ENCODE peak calls at places on chromosomes 4 and X, in four cellular contexts. One of them, this sample, is unnamed.

GRCh38 chr4:54498661-54499111 is 159.1 kb upstream of the KIT start:
- DNase-seq in H1: no peak
- DNase-seq in sigmoid colon: no peak
- DNase-seq in transverse colon: no peak
- DNase-seq in this sample: no peak

GRCh38 chrX:17459596-17459995 is 84.6 kb downstream of the NHS start:
- DNase-seq in H1: no peak
- DNase-seq in sigmoid colon: no peak
- DNase-seq in transverse colon: no peak
- DNase-seq in this sample: no peak

GRCh38 chr4:88514557-88515511 is 8.7 kb downstream of the PYURF start:
- DNase-seq in H1: no peak
- DNase-seq in transverse colon: no peak
- DNase-seq in sigmoid colon: no peak
- DNase-seq in this sample: no peak

GRCh38 chr4:3375688-3376087 is 66.1 kb upstream of the HGFAC start:
- DNase-seq in transverse colon: no peak
- DNase-seq in H1: no peak
- DNase-seq in sigmoid colon: peak; percentile 58
- DNase-seq in this sample: peak; percentile 42

GRCh38 chr4:3261411-3262207 is 12.7 kb downstream of the MSANTD1 start:
- DNase-seq in transverse colon: peak; percentile 6
- DNase-seq in sigmoid colon: no peak
- DNase-seq in H1: peak; percentile 37
- DNase-seq in this sample: peak; percentile 13

GRCh38 chrX:46574941-46575381 is 1.4 kb downstream of the CHST7 start:
- DNase-seq in transverse colon: no peak
- DNase-seq in H1: no peak
- DNase-seq in sigmoid colon: no peak
- DNase-seq in this sample: peak; percentile 89

GRCh38 chr4:65302145-65302544 is 368.1 kb downstream of the EPHA5 start:
- DNase-seq in transverse colon: no peak
- DNase-seq in sigmoid colon: no peak
- DNase-seq in H1: no peak
- DNase-seq in this sample: no peak

GRCh38 chrX:16125520-16126149 is 2.3 kb downstream of the GRPR start:
- DNase-seq in sigmoid colon: no peak
- DNase-seq in H1: no peak
- DNase-seq in transverse colon: no peak
- DNase-seq in this sample: no peak

GRCh38 chr4:101232074-101232776 is 115.1 kb downstream of the PPP3CA start:
- DNase-seq in H1: no peak
- DNase-seq in sigmoid colon: no peak
- DNase-seq in transverse colon: no peak
- DNase-seq in this sample: peak; percentile 22

GRCh38 chr4:99633772-99634171 is 23.9 kb downstream of the C4orf54 start:
- DNase-seq in sigmoid colon: no peak
- DNase-seq in transverse colon: no peak
- DNase-seq in H1: no peak
- DNase-seq in this sample: no peak

GRCh38 chr4:101835121-101835904 is 44.8 kb downstream of the BANK1 start:
- DNase-seq in sigmoid colon: peak; percentile 72
- DNase-seq in H1: no peak
- DNase-seq in transverse colon: no peak
- DNase-seq in this sample: no peak

GRCh38 chr4:184450045-184450444 is 24.3 kb downstream of the IRF2 start:
- DNase-seq in sigmoid colon: no peak
- DNase-seq in H1: no peak
- DNase-seq in transverse colon: no peak
- DNase-seq in this sample: no peak

GRCh38 chrX:118423558-118423957 is 72.1 kb upstream of the DOCK11 start:
- DNase-seq in sigmoid colon: no peak
- DNase-seq in H1: no peak
- DNase-seq in transverse colon: no peak
- DNase-seq in this sample: no peak

GRCh38 chrX:134807039-134807729 is 148.9 kb upstream of the PLAC1 start:
- DNase-seq in sigmoid colon: peak; percentile 95
- DNase-seq in transverse colon: peak; percentile 92
- DNase-seq in H1: peak; percentile 67
- DNase-seq in this sample: no peak

GRCh38 chr4:1599491-1600210 is 84.5 kb downstream of the FAM53A start:
- DNase-seq in sigmoid colon: peak; percentile 52
- DNase-seq in H1: no peak
- DNase-seq in transverse colon: no peak
- DNase-seq in this sample: peak; percentile 50

GRCh38 chr4:172982151-172982590 is 186.4 kb upstream of the GALNT7 start:
- DNase-seq in sigmoid colon: no peak
- DNase-seq in H1: no peak
- DNase-seq in transverse colon: no peak
- DNase-seq in this sample: no peak

GRCh38 chr4:184851200-184851541 is 25.4 kb upstream of the ACSL1 start:
- DNase-seq in H1: no peak
- DNase-seq in sigmoid colon: no peak
- DNase-seq in transverse colon: peak; percentile 15
- DNase-seq in this sample: no peak

GRCh38 chr4:94947681-94948108 is 189.9 kb downstream of the BMPR1B start:
- DNase-seq in transverse colon: no peak
- DNase-seq in H1: no peak
- DNase-seq in sigmoid colon: no peak
- DNase-seq in this sample: no peak

GRCh38 chrX:150940844-150941495 is 42.2 kb upstream of the HMGB3 start:
- DNase-seq in transverse colon: peak; percentile 32
- DNase-seq in H1: no peak
- DNase-seq in sigmoid colon: no peak
- DNase-seq in this sample: no peak

GRCh38 chrX:78133561-78133960 is 5.9 kb downstream of the TAF9B start:
- DNase-seq in transverse colon: no peak
- DNase-seq in H1: no peak
- DNase-seq in sigmoid colon: no peak
- DNase-seq in this sample: no peak

GRCh38 chrX:137071596-137071995 is 37.8 kb upstream of the GPR101 start:
- DNase-seq in transverse colon: no peak
- DNase-seq in sigmoid colon: no peak
- DNase-seq in H1: no peak
- DNase-seq in this sample: no peak

DNA sequence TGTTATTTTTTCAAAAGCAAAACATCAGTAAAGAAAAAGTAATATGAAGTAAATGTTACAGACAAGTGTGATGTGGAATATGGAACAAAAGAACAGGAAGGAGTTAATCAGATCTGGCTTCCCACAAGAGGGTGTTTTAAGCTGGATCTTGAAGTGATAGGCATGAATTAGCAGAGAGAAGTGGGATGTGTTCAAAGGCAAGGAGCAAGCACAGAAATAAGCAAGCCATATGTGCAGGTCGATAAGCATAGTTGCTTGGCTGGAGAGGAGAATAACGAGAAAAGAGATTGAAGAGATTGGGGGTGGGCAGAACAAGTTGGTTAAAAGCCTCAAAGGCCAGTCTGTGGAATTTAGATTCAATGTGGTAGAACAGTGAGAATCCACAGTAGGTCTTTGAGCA is 60.9 kb upstream of the PRPS1 start:
- DNase-seq in transverse colon: no peak
- DNase-seq in sigmoid colon: no peak
- DNase-seq in H1: no peak
- DNase-seq in this sample: no peak
- TF ChIP-seq EP300 in transverse colon: no peak
- TF ChIP-seq EP300 in sigmoid colon: no peak
- TF ChIP-seq EP300 in H1: no peak
- TF ChIP-seq EP300 in this sample: no peak

GRCh38 chrX:39016551-39016950 is 215.3 kb downstream of the MID1IP1 start:
- DNase-seq in transverse colon: no peak
- DNase-seq in H1: no peak
- DNase-seq in sigmoid colon: no peak
- DNase-seq in this sample: no peak
- H3K4me3 ChIP-seq in transverse colon: no peak overlapping the region
- H3K4me3 ChIP-seq in H1: no peak overlapping the region
- H3K4me3 ChIP-seq in sigmoid colon: no peak overlapping the region
- H3K4me3 ChIP-seq in this sample: no peak overlapping the region

DNA sequence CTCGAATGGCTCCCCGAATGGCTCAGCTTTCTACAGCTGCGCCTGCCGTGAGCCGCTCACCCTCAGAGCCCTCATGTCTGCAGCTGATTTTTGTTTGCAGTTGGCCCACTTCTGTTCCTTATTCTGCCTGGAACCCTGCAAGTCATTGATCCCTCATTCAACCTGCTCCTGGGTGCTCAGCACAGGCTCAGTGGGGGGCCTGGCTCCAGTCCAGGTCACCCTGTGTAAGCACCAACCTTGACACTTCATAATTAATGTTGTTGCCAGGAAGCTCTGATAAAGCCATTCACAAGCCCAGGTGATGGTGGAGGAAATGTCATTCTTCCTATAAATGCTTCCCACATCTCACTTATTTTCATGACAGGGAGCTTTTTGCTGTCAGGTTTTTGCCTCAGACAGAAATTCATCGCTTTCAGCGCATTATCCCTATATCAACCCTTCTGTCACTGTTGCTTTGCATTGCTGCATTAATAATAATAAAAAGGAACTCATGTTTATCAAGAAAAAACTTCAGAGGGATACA is 85.7 kb downstream of the F11 start:
- DNase-seq in transverse colon: no peak
- DNase-seq in H1: no peak
- DNase-seq in sigmoid colon: no peak
- DNase-seq in this sample: no peak
- TF ChIP-seq EP300 in transverse colon: no peak
- TF ChIP-seq EP300 in H1: no peak
- TF ChIP-seq EP300 in sigmoid colon: no peak
- TF ChIP-seq EP300 in this sample: no peak

GRCh38 chr4:19030048-19030447 is 1008.5 kb upstream of the LCORL start:
- DNase-seq in sigmoid colon: no peak
- DNase-seq in transverse colon: no peak
- DNase-seq in H1: no peak
- DNase-seq in this sample: no peak
- H3K4me3 ChIP-seq in sigmoid colon: no peak overlapping the region
- H3K4me3 ChIP-seq in transverse colon: no peak overlapping the region
- H3K4me3 ChIP-seq in H1: no peak overlapping the region
- H3K4me3 ChIP-seq in this sample: no peak overlapping the region

GRCh38 chrX:44915361-44915868 is 42.4 kb downstream of the KDM6A start:
- DNase-seq in transverse colon: no peak
- DNase-seq in H1: no peak
- DNase-seq in sigmoid colon: no peak
- DNase-seq in this sample: no peak
- TF ChIP-seq EP300 in transverse colon: no peak
- TF ChIP-seq EP300 in H1: no peak
- TF ChIP-seq EP300 in sigmoid colon: no peak
- TF ChIP-seq EP300 in this sample: no peak

GRCh38 chr4:25031077-25031606 is 396 bp upstream of the LGI2 start:
- DNase-seq in sigmoid colon: peak; percentile 68
- DNase-seq in H1: peak; percentile 78
- DNase-seq in transverse colon: peak; percentile 14
- DNase-seq in this sample: no peak
- H3K4me3 ChIP-seq in sigmoid colon: peak overlapping the region; percentile 29
- H3K4me3 ChIP-seq in H1: peak overlapping the region; percentile 53
- H3K4me3 ChIP-seq in transverse colon: peak overlapping the region; percentile 46
- H3K4me3 ChIP-seq in this sample: no peak overlapping the region

DNA sequence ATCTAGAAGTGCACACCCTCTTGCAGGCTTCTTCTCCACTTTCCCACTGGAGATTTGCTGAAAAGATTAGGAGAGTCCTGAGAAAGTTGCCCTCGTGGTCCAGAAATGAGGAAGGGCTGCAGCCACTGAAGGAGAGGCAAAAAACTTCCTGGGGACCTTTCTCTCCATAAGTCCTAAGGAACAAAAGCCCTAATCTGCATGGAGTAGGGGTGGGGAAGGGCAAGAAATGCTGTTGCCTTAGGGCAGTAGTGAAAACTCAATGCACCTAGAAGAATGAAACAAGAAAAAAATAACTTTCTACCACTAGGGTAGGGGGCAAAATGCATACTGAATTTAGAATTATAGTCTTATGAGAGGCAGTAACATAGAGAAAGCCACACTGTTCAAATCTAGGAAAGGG is 1408.8 kb downstream of the PCDH19 start:
- DNase-seq in H1: no peak
- DNase-seq in transverse colon: no peak
- DNase-seq in sigmoid colon: no peak
- DNase-seq in this sample: no peak
- TF ChIP-seq EP300 in H1: no peak
- TF ChIP-seq EP300 in transverse colon: no peak
- TF ChIP-seq EP300 in sigmoid colon: no peak
- TF ChIP-seq EP300 in this sample: no peak

This sample was measured in upper lobe of left lung.